ENCODE peak calls at places on chromosomes 3 and 15, in seven cellular contexts. Q is adrenal gland; U is hepatocyte; I is astrocyte; C is heart left ventricle; B is cardiac muscle cell; X is CD8-positive, alpha-beta T cell. K is an unnamed sample.

GRCh38 chr3:198107840-198108734 is 148.1 kb downstream of the LMLN start:
- DNase-seq in Q (no peak), U (no peak), I (no peak), C (no peak), B (no peak), X (no peak), K (no peak)

GRCh38 chr15:40443255-40443654 is 2.5 kb downstream of the BAHD1 start:
- DNase-seq in Q (peak; percentile 76), U (no peak), I (no peak), C (no peak), B (no peak), X (no peak), K (no peak)

GRCh38 chr3:9653565-9654248 is 4.4 kb downstream of the MTMR14 start:
- DNase-seq in Q (no peak), U (no peak), I (no peak), C (peak; percentile 57), B (no peak), X (no peak), K (no peak)

GRCh38 chr3:155282416-155283091 is 10.9 kb downstream of the STRIT1 start:
- DNase-seq in Q (no peak), U (no peak), I (peak; percentile 57), C (no peak), B (no peak), X (no peak), K (peak; percentile 52)

GRCh38 chr3:133376805-133377204 is 23.1 kb upstream of the BFSP2 start:
- DNase-seq in Q (no peak), U (no peak), I (no peak), C (no peak), B (no peak), X (no peak), K (no peak)

GRCh38 chr3:32552013-32552412 is 18.6 kb downstream of the DYNC1LI1 start:
- DNase-seq in Q (no peak), U (no peak), I (no peak), C (no peak), B (no peak), X (no peak), K (no peak)

GRCh38 chr3:184691397-184692131 is 20.3 kb downstream of the MAGEF1 start:
- DNase-seq in Q (no peak), U (peak; percentile 70), I (no peak), C (no peak), B (no peak), X (no peak), K (peak; percentile 28)

GRCh38 chr15:88069561-88069960 is 187.0 kb downstream of the NTRK3 start:
- DNase-seq in Q (no peak), U (no peak), I (no peak), C (no peak), B (no peak), X (no peak), K (no peak)

GRCh38 chr15:67828969-67829646 is 3.8 kb downstream of the SKOR1 start:
- DNase-seq in Q (no peak), U (no peak), I (no peak), C (no peak), B (no peak), X (no peak), K (no peak)

GRCh38 chr15:44541282-44541958 is 4.5 kb downstream of the EIF3J start:
- DNase-seq in Q (no peak), U (peak; percentile 42), I (peak; percentile 85), C (no peak), B (no peak), X (no peak), K (peak; percentile 41)

GRCh38 chr15:89052474-89052873 is 35.8 kb upstream of the ABHD2 start:
- DNase-seq in Q (no peak), U (no peak), I (peak; percentile 99), C (no peak), B (no peak), X (no peak), K (peak; percentile 77)

GRCh38 chr3:171699611-171700010 is 110.7 kb downstream of the PLD1 start:
- DNase-seq in Q (no peak), U (no peak), I (no peak), C (no peak), B (no peak), X (no peak), K (no peak)

GRCh38 chr3:160757624-160758106 is 1.6 kb downstream of the PPM1L start:
- DNase-seq in Q (no peak), U (no peak), I (no peak), C (no peak), B (no peak), X (no peak), K (no peak)

GRCh38 chr3:6262035-6262434 is 598.9 kb upstream of the GRM7 start:
- DNase-seq in Q (no peak), U (no peak), I (no peak), C (no peak), B (no peak), X (no peak), K (no peak)

GRCh38 chr15:64732156-64732860 is 43.1 kb downstream of the RBPMS2 start:
- DNase-seq in Q (peak; percentile 60), U (peak; percentile 48), I (no peak), C (no peak), B (no peak), X (no peak), K (no peak)

GRCh38 chr15:64730151-64730550 is 45.2 kb downstream of the RBPMS2 start:
- DNase-seq in Q (no peak), U (no peak), I (no peak), C (no peak), B (no peak), X (no peak), K (no peak)

GRCh38 chr15:64731807-64732151 is 43.6 kb downstream of the RBPMS2 start:
- DNase-seq in Q (no peak), U (no peak), I (no peak), C (no peak), B (no peak), X (no peak), K (no peak)

GRCh38 chr15:64731012-64731806 is 44.2 kb downstream of the RBPMS2 start:
- DNase-seq in Q (peak; percentile 80), U (peak; percentile 93), I (peak; percentile 29), C (peak; percentile 81), B (peak; percentile 88), X (peak; percentile 68), K (no peak)
- H3K36me3 ChIP-seq in Q (no peaks in the 10 kb centered on the region), U (no peaks in the 10 kb centered on the region), I (no peaks in the 10 kb centered on the region), C (no peaks in the 10 kb centered on the region), B (peaks cover 21% of the 10 kb centered on the region), X (no peaks in the 10 kb centered on the region), K (no peaks in the 10 kb centered on the region)

DNA sequence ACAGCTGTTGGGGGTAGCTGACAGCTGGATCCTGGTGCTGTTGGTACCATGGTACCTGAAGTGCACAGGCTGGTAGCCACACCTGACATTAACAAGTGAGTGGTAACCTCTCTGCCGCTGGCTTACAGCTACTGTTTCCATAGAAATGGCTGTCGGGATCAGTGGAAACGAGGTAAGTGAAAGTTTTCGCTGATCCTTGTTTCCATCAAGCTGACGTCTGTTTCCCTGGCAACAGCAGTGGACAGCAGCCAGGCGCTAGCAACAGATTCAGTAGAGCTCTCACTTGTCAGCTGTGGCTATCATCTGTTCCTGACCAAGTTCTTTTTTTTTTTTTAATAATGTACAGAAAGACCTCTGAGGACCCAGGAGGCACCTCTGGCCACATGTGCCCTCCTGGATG is 166.2 kb downstream of the CHDH start:
- DNase-seq in Q (no peak), U (peak; percentile 69), I (no peak), C (peak; percentile 48), B (peak; percentile 78), X (no peak), K (no peak)
- H3K4me3 ChIP-seq in Q (no peak overlapping the region), U (no peak overlapping the region), I (no peak overlapping the region), C (no peak overlapping the region), B (no peak overlapping the region), X (no peak overlapping the region), K (no peak overlapping the region)

GRCh38 chr15:74036271-74037170 is 42.0 kb downstream of the PML start:
- DNase-seq in Q (peak; percentile 60), U (peak; percentile 79), I (peak; percentile 22), C (no peak), B (peak; percentile 84), X (no peak), K (no peak)
- H3K36me3 ChIP-seq in Q (no peaks in the 10 kb centered on the region), U (no peaks in the 10 kb centered on the region), I (peaks cover 12% of the 10 kb centered on the region), C (peaks cover 18% of the 10 kb centered on the region), B (peaks cover 6% of the 10 kb centered on the region), X (peaks cover 31% of the 10 kb centered on the region), K (peaks cover 41% of the 10 kb centered on the region)

DNA sequence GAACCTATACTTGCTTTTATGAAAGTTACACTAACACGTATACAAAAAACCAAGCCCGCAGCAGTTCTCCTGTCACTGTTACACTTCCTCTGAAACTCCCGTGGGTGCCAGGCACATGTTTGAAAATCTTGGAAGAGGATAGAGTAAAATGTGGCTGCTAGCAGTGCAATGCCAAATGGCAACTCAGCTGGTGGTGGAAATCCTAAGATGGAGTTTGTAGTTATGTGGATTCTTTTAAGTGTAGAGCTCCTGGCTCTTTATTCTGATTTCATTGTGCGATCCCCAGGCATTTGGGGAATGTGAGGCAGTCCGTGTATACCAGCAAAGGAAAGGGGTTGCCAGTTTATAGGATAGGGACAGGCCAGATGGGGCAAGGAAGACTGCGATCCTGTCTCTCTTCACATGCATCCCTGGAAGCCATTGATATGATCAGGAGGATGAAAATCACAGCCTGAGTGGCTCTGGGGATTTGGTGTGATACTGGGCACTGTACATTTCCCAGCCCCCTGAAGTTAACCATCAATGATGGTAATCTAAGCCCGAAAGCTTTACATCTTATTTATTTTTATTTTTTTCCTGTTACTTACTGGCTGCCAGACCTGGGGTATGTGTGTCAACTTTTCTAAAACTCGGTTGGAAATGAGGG is 1.1 kb downstream of the STAC start:
- DNase-seq in Q (no peak), U (no peak), I (no peak), C (no peak), B (no peak), X (no peak), K (no peak)
- H3K4me3 ChIP-seq in Q (no peak overlapping the region), U (no peak overlapping the region), I (peak overlapping the region; percentile 93), C (peak overlapping the region; percentile 47), B (peak overlapping the region; percentile 68), X (no peak overlapping the region), K (peak overlapping the region; percentile 94)

GRCh38 chr15:62112616-62113593 is 46.1 kb downstream of the C2CD4A start:
- DNase-seq in Q (peak; percentile 84), U (peak; percentile 81), I (peak; percentile 81), C (no peak), B (no peak), X (no peak), K (peak; percentile 26)

GRCh38 chr15:62108411-62108810 is 41.6 kb downstream of the C2CD4A start:
- DNase-seq in Q (no peak), U (no peak), I (no peak), C (no peak), B (no peak), X (no peak), K (no peak)

GRCh38 chr15:62109457-62109856 is 42.7 kb downstream of the C2CD4A start:
- DNase-seq in Q (no peak), U (no peak), I (no peak), C (no peak), B (no peak), X (no peak), K (no peak)

GRCh38 chr15:62110000-62110851 is 43.4 kb downstream of the C2CD4A start:
- DNase-seq in Q (peak; percentile 56), U (peak; percentile 40), I (peak; percentile 68), C (no peak), B (no peak), X (no peak), K (no peak)

DNA sequence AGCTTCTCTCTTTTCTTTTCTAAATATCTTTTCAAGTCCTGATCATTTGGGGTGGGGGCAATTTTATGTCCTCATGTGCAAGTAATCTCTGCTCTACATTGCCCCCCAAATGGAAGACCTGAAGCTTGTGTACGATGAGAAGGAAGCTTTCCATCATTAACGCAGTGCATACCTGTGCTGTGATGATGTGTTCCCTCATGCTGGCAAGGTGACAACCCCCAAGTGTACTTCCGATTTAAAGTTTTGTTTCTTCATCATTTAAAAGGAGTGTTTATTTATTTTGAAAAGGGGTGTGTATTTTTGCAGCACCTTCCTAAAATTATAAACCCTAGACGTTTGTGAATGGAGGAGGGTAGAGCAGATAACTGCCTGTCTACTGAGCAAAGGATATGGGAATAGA is 45.3 kb downstream of the C2CD4A start:
- DNase-seq in Q (no peak), U (no peak), I (no peak), C (no peak), B (no peak), X (no peak), K (no peak)
- H3K36me3 ChIP-seq in Q (no peaks in the 10 kb centered on the region), U (no peaks in the 10 kb centered on the region), I (no peaks in the 10 kb centered on the region), C (no peaks in the 10 kb centered on the region), B (no peaks in the 10 kb centered on the region), X (no peaks in the 10 kb centered on the region), K (no peaks in the 10 kb centered on the region)